ENCODE peak calls at places on chromosomes 4 and X, in four cellular contexts. J, X, K and W are unnamed samples.

GRCh38 chr4:77177196-77177595 is 20.2 kb downstream of the CCNG2 start:
- DNase-seq in J (no peak), X (peak), K (no peak), W (no peak)

GRCh38 chr4:163331629-163332360 is 601 bp downstream of the NPY1R start:
- DNase-seq in J (no peak), K (no peak), X (peak), W (no peak)

GRCh38 chr4:182216005-182216404 is 27.2 kb upstream of the TENM3 start:
- DNase-seq in J (no peak), K (no peak), X (no peak), W (no peak)

GRCh38 chr4:2860391-2861348 is 17.0 kb downstream of the ADD1 start:
- DNase-seq in J (no peak), K (no peak), X (no peak), W (no peak)

GRCh38 chrX:154805696-154806091 is 409 bp upstream of the MPP1 start:
- DNase-seq in X (peak), J (no peak), K (no peak), W (no peak)

GRCh38 chr4:184423003-184423686 is 51.2 kb downstream of the IRF2 start:
- DNase-seq in J (no peak), X (no peak), K (peak), W (no peak)

GRCh38 chr4:145482209-145483021 is 762 bp downstream of the SMAD1 start:
- DNase-seq in K (peak), X (peak), J (peak), W (peak)

GRCh38 chrX:131277543-131278115 is 11.5 kb downstream of the IGSF1 start:
- DNase-seq in J (no peak), X (no peak), K (no peak), W (no peak)

GRCh38 chrX:13597928-13598327 is 28.5 kb downstream of the EGFL6 start:
- DNase-seq in J (no peak), K (no peak), X (no peak), W (no peak)

GRCh38 chr4:174283507-174284180 is at the start of the genes CEP44 and FBXO8:
- DNase-seq in K (peak), J (peak), X (peak), W (peak)

GRCh38 chr4:77800483-77801259 is 18.5 kb downstream of the CNOT6L start:
- DNase-seq in J (no peak), X (peak), K (no peak), W (no peak)